ENCODE peak calls at places on chromosomes 5 and 9, in ten cellular contexts. R is SHP77; F is NCI-H345; G is spleen; A is naive thymus-derived CD8-positive, alpha-beta T cell; K is NCI-H774; C is NCI-H510A; V is Calu3; L is T-helper 2 cell; T is cardiac muscle cell. U is an unnamed sample.

GRCh38 chr9:127574089-127574921 is 37.8 kb upstream of the STXBP1 start:
- DNase-seq in F (peak; percentile 98), T (peak; percentile 38), L (no peak), R (peak; percentile 85), K (peak; percentile 98), V (peak; percentile 79), A (no peak), G (no peak), C (peak; percentile 93), U (no peak)

GRCh38 chr9:92770005-92770995 is 5.7 kb upstream of the BICD2 start:
- DNase-seq in T (peak; percentile 38), A (no peak), L (no peak), V (no peak), R (no peak), G (peak; percentile 88), K (no peak), F (peak; percentile 93), C (no peak), U (no peak)

GRCh38 chr9:33190021-33190420 is 22.9 kb upstream of the B4GALT1 start:
- DNase-seq in C (no peak), A (no peak), K (no peak), T (no peak), G (no peak), F (no peak), V (no peak), R (no peak), L (no peak), U (no peak)

GRCh38 chr9:88985616-88986015 is 5.7 kb upstream of the S1PR3 start:
- DNase-seq in F (no peak), K (no peak), C (no peak), R (no peak), A (no peak), T (no peak), V (no peak), G (no peak), L (no peak), U (no peak)

GRCh38 chr5:135890867-135891266 is 4.8 kb downstream of the IL9 start:
- DNase-seq in V (no peak), A (no peak), F (no peak), K (no peak), L (no peak), R (no peak), C (no peak), G (no peak), T (no peak), U (no peak)

GRCh38 chr9:133657120-133657661 is 21.0 kb downstream of the DBH start:
- DNase-seq in G (no peak), A (no peak), R (peak; percentile 44), T (peak; percentile 23), C (peak; percentile 77), L (no peak), F (peak; percentile 92), V (no peak), K (peak; percentile 59), U (no peak)

GRCh38 chr5:14464661-14465060 is 116.9 kb upstream of the OTULINL start:
- DNase-seq in V (no peak), F (no peak), L (no peak), T (no peak), R (no peak), K (peak; percentile 35), A (no peak), C (peak; percentile 65), G (no peak), U (no peak)

GRCh38 chr5:81398741-81399140 is 4.8 kb upstream of the ACOT12 start:
- DNase-seq in T (no peak), V (no peak), K (no peak), A (no peak), G (no peak), C (no peak), R (no peak), L (no peak), F (no peak), U (no peak)

GRCh38 chr9:109793921-109794320 is 13.9 kb downstream of the PALM2AKAP2 start:
- DNase-seq in L (no peak), C (no peak), V (no peak), T (no peak), K (no peak), A (no peak), G (no peak), R (no peak), F (no peak), U (no peak)

GRCh38 chr5:87195104-87195581 is 72.5 kb upstream of the RASA1 start:
- DNase-seq in V (no peak), G (no peak), C (no peak), K (no peak), F (no peak), T (peak; percentile 84), R (no peak), L (no peak), A (no peak), U (no peak)

GRCh38 chr5:93791520-93791972 is 50.1 kb upstream of the POU5F2 start:
- DNase-seq in L (no peak), C (no peak), F (no peak), G (no peak), T (peak; percentile 16), A (no peak), R (peak; percentile 76), V (no peak), K (peak; percentile 33), U (no peak)

GRCh38 chr5:107878676-107879075 is 207.9 kb upstream of the EFNA5 start:
- DNase-seq in A (no peak), K (no peak), T (no peak), G (no peak), C (no peak), F (no peak), V (no peak), L (no peak), R (no peak), U (no peak)

GRCh38 chr5:3226171-3226570 is 369.5 kb upstream of the IRX1 start:
- DNase-seq in V (no peak), C (no peak), L (no peak), G (no peak), A (no peak), K (peak; percentile 44), F (no peak), R (peak; percentile 3), T (no peak), U (no peak)

GRCh38 chr9:95381243-95381642 is 63.7 kb upstream of the FANCC start:
- DNase-seq in F (no peak), L (no peak), G (no peak), T (peak; percentile 46), V (no peak), K (no peak), R (no peak), A (no peak), C (no peak), U (no peak)

GRCh38 chr9:112866662-112867274 is 23.9 kb downstream of the SLC46A2 start:
- DNase-seq in A (no peak), L (no peak), K (no peak), T (peak; percentile 91), V (no peak), R (no peak), G (no peak), F (no peak), C (no peak), U (no peak)

GRCh38 chr5:35202319-35203111 is 27.8 kb downstream of the PRLR start:
- DNase-seq in V (peak; percentile 59), C (no peak), A (no peak), K (no peak), G (no peak), T (peak; percentile 57), F (no peak), R (peak; percentile 62), L (no peak), U (peak; percentile 7)

GRCh38 chr9:89684912-89685636 is 80.3 kb downstream of the GADD45G start:
- DNase-seq in A (no peak), F (no peak), T (no peak), G (no peak), K (no peak), C (no peak), V (no peak), R (peak; percentile 58), L (no peak), U (no peak)

GRCh38 chr5:132358760-132359159 is 10.8 kb upstream of the SLC22A5 start:
- DNase-seq in C (no peak), L (no peak), G (no peak), A (no peak), F (no peak), K (no peak), R (no peak), T (no peak), V (no peak), U (no peak)

GRCh38 chr5:58182287-58182841 is 277.5 kb downstream of the PLK2 start:
- DNase-seq in G (no peak), T (no peak), L (no peak), R (no peak), C (no peak), V (no peak), F (no peak), K (no peak), A (no peak), U (no peak)

GRCh38 chr9:89839427-89839826 is 234.6 kb downstream of the GADD45G start:
- DNase-seq in A (no peak), G (peak; percentile 38), T (no peak), L (no peak), K (no peak), F (no peak), R (no peak), V (no peak), C (no peak), U (no peak)

GRCh38 chr5:89324990-89325389 is 442.0 kb upstream of the MEF2C start:
- DNase-seq in C (no peak), A (no peak), F (no peak), V (no peak), G (no peak), T (no peak), L (no peak), R (no peak), K (no peak), U (no peak)

GRCh38 chr5:1304059-1304458 is 9.2 kb upstream of the TERT start:
- DNase-seq in T (no peak), C (no peak), G (no peak), K (no peak), V (no peak), A (no peak), R (no peak), F (no peak), L (no peak), U (no peak)

GRCh38 chr5:151772868-151773561 is 1.3 kb downstream of the G3BP1 start:
- DNase-seq in T (peak; percentile 36), R (no peak), A (no peak), L (no peak), V (peak; percentile 25), F (no peak), G (no peak), C (no peak), K (no peak), U (no peak)

GRCh38 chr9:112894031-112894430 is 3.4 kb upstream of the SLC46A2 start:
- DNase-seq in F (no peak), L (no peak), A (no peak), R (no peak), G (no peak), K (no peak), T (peak; percentile 52), V (no peak), C (no peak), U (no peak)

GRCh38 chr9:36382484-36382883 is 17.6 kb downstream of the RNF38 start:
- DNase-seq in R (no peak), A (no peak), L (no peak), T (no peak), V (no peak), C (no peak), G (no peak), F (no peak), K (no peak), U (no peak)

U was measured in iPS DF 19.7.